ENCODE peak calls at places on chromosomes 7 and 10, in six cellular contexts. P is Peyer's patch, U is brain microvascular endothelial cell, E is stomach, R is upper lobe of right lung, N is hepatocyte. Q is an unnamed sample.

GRCh38 chr7:11168622-11169170 is 195.0 kb downstream of the PHF14 start:
- DNase-seq in N (no peak), U (no peak), R (no peak), P (no peak), E (no peak), Q (no peak)

GRCh38 chr10:86520871-86521619 is 547 bp downstream of the WAPL start:
- DNase-seq in N (peak; percentile 74), E (peak; percentile 61), P (peak; percentile 47), U (peak; percentile 47), R (peak; percentile 83), Q (no peak)

GRCh38 chr7:90412458-90413184 is 9.4 kb downstream of the CLDN12 start:
- DNase-seq in P (no peak), R (peak; percentile 61), U (no peak), N (no peak), E (peak; percentile 55), Q (no peak)

GRCh38 chr7:2607122-2607912 is 24.5 kb upstream of the TTYH3 start:
- DNase-seq in R (no peak), P (no peak), U (no peak), N (no peak), E (no peak), Q (peak; percentile 40)

GRCh38 chr10:58582045-58582444 is 69.4 kb downstream of the BICC1 start:
- DNase-seq in U (no peak), N (no peak), E (no peak), P (no peak), R (no peak), Q (no peak)

GRCh38 chr7:43113622-43114450 is 1.4 kb downstream of the HECW1 start:
- DNase-seq in N (no peak), E (no peak), P (no peak), R (no peak), U (no peak), Q (no peak)

GRCh38 chr7:27172388-27172774 is 1.7 kb downstream of the HOXA10 start:
- DNase-seq in N (no peak), E (no peak), P (no peak), U (no peak), R (peak; percentile 32), Q (no peak)

GRCh38 chr7:49643321-49643720 is 130.1 kb upstream of the VWC2 start:
- DNase-seq in N (no peak), E (no peak), R (no peak), U (no peak), P (no peak), Q (no peak)

GRCh38 chr10:133132711-133133291 is 27.2 kb upstream of the KNDC1 start:
- DNase-seq in N (no peak), P (no peak), U (no peak), R (peak; percentile 60), E (no peak), Q (no peak)

GRCh38 chr7:90594791-90595317 is 1.3 kb upstream of the CDK14 start:
- DNase-seq in N (peak; percentile 27), U (peak; percentile 90), E (no peak), R (no peak), P (peak; percentile 21), Q (peak; percentile 24)

GRCh38 chr7:41972270-41972669 is 264.7 kb downstream of the GLI3 start:
- DNase-seq in P (no peak), U (no peak), E (no peak), N (no peak), R (no peak), Q (no peak)

GRCh38 chr10:116124777-116125176 is 148.2 kb downstream of the GFRA1 start:
- DNase-seq in R (no peak), P (no peak), U (no peak), E (no peak), N (no peak), Q (no peak)

DNA sequence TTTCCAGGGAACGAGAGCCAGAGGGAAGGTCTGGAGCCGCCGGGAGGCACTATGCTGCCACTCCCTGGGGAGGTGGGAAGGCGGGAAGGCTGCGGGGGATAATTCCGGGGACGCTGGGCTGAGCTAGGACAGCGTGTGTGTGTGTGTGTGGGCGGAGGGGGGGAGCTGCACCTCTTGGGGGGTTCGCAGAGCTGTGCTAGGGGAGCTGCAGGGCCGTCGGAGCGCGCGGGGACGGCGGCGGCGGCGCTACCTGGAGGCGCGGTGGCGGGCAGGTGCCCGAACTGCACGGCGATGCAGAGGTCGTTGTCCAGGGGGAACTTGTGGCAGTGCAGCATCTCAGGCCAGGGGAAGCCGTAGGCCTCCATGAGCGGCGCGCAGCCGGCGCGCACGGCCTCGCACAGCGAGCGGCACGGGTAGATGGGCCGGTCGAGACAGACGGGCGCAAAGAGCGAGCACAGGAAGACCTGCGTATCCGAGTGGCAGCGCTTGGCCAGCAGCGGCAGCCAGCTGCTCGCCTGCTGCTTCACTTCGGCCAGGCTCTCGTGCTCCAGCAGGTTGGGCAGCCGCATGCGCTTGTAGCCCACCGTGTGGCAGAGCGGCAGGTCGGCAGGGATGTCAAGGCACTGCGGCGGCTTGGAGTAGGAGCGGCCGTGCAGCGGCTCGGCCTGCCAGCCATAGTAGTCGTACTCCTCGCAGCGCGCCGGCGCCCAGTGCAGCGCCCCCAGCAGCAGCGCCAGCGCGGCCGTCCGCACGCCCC is 566 bp downstream of the SFRP5 start:
- DNase-seq in E (no peak), P (no peak), U (peak; percentile 11), N (peak; percentile 45), R (no peak), Q (no peak)
- TF ChIP-seq CTCF in E (no peak), P (no peak), U (no peak), N (no peak), R (no peak), Q (no peak)

GRCh38 chr10:6320320-6321010 is 117.7 kb downstream of the PFKFB3 start:
- DNase-seq in P (peak; percentile 82), E (no peak), U (no peak), N (no peak), R (no peak), Q (no peak)
- H3K27ac ChIP-seq in P (no peak overlapping the region), E (no peak overlapping the region), U (no peak overlapping the region), N (no peak overlapping the region), R (no peak overlapping the region), Q (peak overlapping the region; percentile 10)

GRCh38 chr7:151013356-151013727 is 11.0 kb downstream of the ATG9B start:
- DNase-seq in P (no peak), R (no peak), E (no peak), U (no peak), N (no peak), Q (no peak)
- H3K4me3 ChIP-seq in P (peak overlapping the region; percentile 48), R (peak overlapping the region; percentile 34), E (peak overlapping the region; percentile 25), U (peak overlapping the region; percentile 52), N (no peak overlapping the region), Q (peak overlapping the region; percentile 66)

DNA sequence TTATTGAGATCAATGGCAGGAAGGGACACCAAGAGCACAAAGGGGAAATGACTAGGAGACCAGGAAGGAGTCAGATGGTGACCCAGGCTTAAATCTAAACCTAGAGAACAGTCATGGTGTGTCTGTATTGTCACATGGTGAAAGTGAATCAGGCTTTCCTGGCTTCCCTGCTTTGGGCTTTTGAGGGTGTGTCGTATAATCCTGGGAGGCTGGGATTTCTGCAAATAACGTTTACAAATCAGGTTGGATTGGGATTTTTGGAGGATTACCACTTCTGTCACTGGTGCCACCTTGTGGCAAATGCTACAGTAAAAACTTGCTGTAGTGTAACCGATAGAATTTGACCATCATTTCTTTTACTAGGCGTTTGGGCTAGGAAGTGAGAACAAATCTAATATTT is 502.6 kb downstream of the NRG3 start:
- DNase-seq in P (no peak), U (peak; percentile 5), R (no peak), E (no peak), N (peak; percentile 20), Q (no peak)
- TF ChIP-seq CTCF in P (no peak), U (peak; percentile 9), R (peak; percentile 44), E (no peak), N (peak; percentile 42), Q (no peak)

DNA sequence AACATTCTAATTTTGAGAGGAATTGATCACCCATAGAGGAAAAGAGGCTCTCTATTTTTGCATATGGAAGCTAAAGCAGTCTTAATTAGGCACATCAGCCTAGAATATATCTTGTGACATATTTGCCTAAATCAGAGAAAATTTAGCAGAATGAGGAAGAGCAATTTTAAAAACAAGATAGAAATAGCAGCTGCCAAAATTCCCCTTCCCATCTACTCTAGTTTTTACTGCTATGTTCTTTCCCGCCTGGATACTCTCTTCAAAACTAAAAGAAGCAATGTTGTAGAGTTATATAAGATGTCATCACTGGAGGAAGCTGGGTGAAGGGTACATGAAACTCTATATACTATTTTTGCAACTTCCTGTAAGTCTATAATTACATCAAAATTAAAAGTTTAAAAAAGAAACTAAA is 87.1 kb downstream of the ARMH3 start:
- DNase-seq in U (no peak), P (no peak), N (no peak), R (no peak), E (no peak), Q (no peak)
- H3K27ac ChIP-seq in U (no peak overlapping the region), P (no peak overlapping the region), N (peak overlapping the region; percentile 49), R (no peak overlapping the region), E (no peak overlapping the region), Q (no peak overlapping the region)

GRCh38 chr7:24279512-24279911 is 4.5 kb upstream of the NPY start:
- DNase-seq in U (no peak), N (no peak), R (no peak), E (no peak), P (no peak), Q (no peak)

GRCh38 chr7:24283900-24284698 is at the start of gene NPY:
- DNase-seq in R (no peak), P (no peak), E (no peak), U (no peak), N (no peak), Q (no peak)

GRCh38 chr7:24284699-24285506 is 913 bp downstream of the NPY start:
- DNase-seq in R (no peak), P (no peak), E (no peak), U (no peak), N (peak; percentile 11), Q (no peak)

GRCh38 chr7:24283559-24283899 is 461 bp upstream of the NPY start:
- DNase-seq in E (no peak), R (no peak), P (no peak), N (no peak), U (no peak), Q (no peak)
- H3K4me3 ChIP-seq in E (peak overlapping the region; percentile 27), R (no peak overlapping the region), P (no peak overlapping the region), N (no peak overlapping the region), U (no peak overlapping the region), Q (no peak overlapping the region)

DNA sequence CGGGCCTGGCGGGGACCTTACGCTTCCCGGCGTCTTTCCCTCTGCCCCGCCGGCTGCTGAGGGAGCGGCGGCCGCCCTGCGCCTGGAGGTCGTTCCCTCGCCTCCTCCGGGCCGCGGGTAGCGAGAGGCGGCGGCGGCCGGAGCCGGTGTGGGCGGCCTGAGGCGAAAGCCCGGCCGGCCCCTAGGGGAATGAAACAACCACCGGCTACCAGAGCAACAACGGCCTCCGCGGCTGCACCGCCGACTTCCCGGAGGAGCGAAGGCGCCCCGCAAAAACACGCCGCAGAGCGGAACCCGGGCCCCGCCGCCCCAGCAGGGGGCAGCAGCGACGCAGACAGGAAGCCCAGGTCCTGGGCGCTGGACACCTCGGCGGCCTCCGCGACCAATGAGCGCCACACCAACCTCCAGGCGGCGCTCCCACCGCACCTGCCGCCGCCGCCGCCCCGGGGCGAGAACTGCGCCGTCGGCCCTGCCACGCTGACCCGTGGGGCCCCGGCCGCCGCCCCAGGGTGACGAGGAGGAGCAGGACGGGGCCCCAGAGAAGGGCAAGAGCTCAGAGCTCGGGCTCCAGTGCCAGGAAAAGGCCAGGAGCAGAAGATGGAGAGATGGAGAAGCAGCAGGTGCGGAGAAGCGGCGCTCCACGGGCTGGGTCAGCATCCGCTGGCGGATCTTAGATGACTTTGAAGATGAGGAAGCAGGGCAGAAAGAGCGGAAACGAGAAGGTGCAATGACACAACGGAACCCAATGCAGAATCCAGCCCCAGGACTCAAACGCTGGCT is 10.4 kb upstream of the ACSM6 start:
- DNase-seq in P (peak; percentile 82), U (peak; percentile 67), R (peak; percentile 96), E (peak; percentile 92), N (peak; percentile 93), Q (peak; percentile 27)
- TF ChIP-seq CTCF in P (peak; percentile 87), U (peak; percentile 74), R (peak; percentile 98), E (peak; percentile 83), N (peak; percentile 97), Q (peak; percentile 93)

GRCh38 chr7:4747013-4747412 is 28.4 kb upstream of the AP5Z1 start:
- DNase-seq in N (no peak), E (no peak), P (no peak), U (no peak), R (no peak), Q (no peak)
- H3K27ac ChIP-seq in N (peak overlapping the region; percentile 98), E (peak overlapping the region; percentile 89), P (peak overlapping the region; percentile 82), U (peak overlapping the region; percentile 99), R (peak overlapping the region; percentile 99), Q (peak overlapping the region; percentile 94)